ENCODE peak calls at places on chromosomes 12 and 14, in six cellular contexts. L is brain microvascular endothelial cell, Y is colonic mucosa, A is right lobe of liver, W is GM10248, N is Peyer's patch. R is an unnamed sample.

GRCh38 chr12:13387074-13387473 is 190.5 kb downstream of the EMP1 start:
- DNase-seq in L (no peak), Y (peak; percentile 65), A (no peak), W (no peak), N (no peak), R (no peak)

GRCh38 chr14:95353664-95354063 is 34.0 kb upstream of the CLMN start:
- DNase-seq in L (no peak), Y (peak; percentile 13), A (no peak), W (no peak), N (no peak), R (no peak)

GRCh38 chr12:128133321-128134050 is 133.5 kb upstream of the TMEM132C start:
- DNase-seq in L (no peak), Y (no peak), A (no peak), W (no peak), N (no peak), R (no peak)

GRCh38 chr14:20627337-20628032 is 14.0 kb downstream of the OR6S1 start:
- DNase-seq in L (no peak), Y (no peak), A (no peak), W (no peak), N (no peak), R (no peak)

GRCh38 chr12:88884600-88884999 is 304.3 kb upstream of the KITLG start:
- DNase-seq in L (no peak), Y (no peak), A (no peak), W (peak; percentile 7), N (no peak), R (peak; percentile 11)

GRCh38 chr12:27619308-27619707 is 76.9 kb upstream of the REP15 start:
- DNase-seq in L (peak; percentile 83), Y (no peak), A (no peak), W (no peak), N (no peak), R (no peak)

GRCh38 chr12:111451649-111452129 is 46.0 kb downstream of the SH2B3 start:
- DNase-seq in L (no peak), Y (no peak), A (no peak), W (peak; percentile 54), N (no peak), R (peak; percentile 42)

GRCh38 chr14:89899917-89900680 is 54.4 kb downstream of the EFCAB11 start:
- DNase-seq in L (no peak), Y (no peak), A (no peak), W (peak; percentile 17), N (no peak), R (peak; percentile 42)

GRCh38 chr14:60093606-60094005 is 1.9 kb downstream of the PCNX4 start:
- DNase-seq in L (no peak), Y (no peak), A (no peak), W (no peak), N (no peak), R (no peak)

GRCh38 chr14:101102875-101103274 is 199.4 kb upstream of the RTL1 start:
- DNase-seq in L (no peak), Y (peak; percentile 9), A (no peak), W (peak; percentile 15), N (peak; percentile 9), R (no peak)

GRCh38 chr14:95885866-95886265 is 9.2 kb downstream of the TUNAR start:
- DNase-seq in L (no peak), Y (no peak), A (no peak), W (no peak), N (no peak), R (no peak)

GRCh38 chr12:6968426-6968825 is 2.0 kb downstream of the PHB2 start:
- DNase-seq in L (no peak), Y (no peak), A (no peak), W (no peak), N (no peak), R (no peak)

GRCh38 chr12:47797432-47797831 is 22.3 kb downstream of the HDAC7 start:
- DNase-seq in L (no peak), Y (no peak), A (peak; percentile 63), W (peak; percentile 74), N (peak; percentile 68), R (peak; percentile 84)

GRCh38 chr12:9776795-9777194 is 16.1 kb upstream of the CD69 start:
- DNase-seq in L (no peak), Y (no peak), A (no peak), W (no peak), N (no peak), R (no peak)

GRCh38 chr14:26394114-26394855 is 203.5 kb downstream of the NOVA1 start:
- DNase-seq in L (no peak), Y (no peak), A (peak; percentile 58), W (no peak), N (no peak), R (no peak)

GRCh38 chr14:95285566-95285965 is 34.1 kb downstream of the CLMN start:
- DNase-seq in L (no peak), Y (no peak), A (no peak), W (no peak), N (no peak), R (no peak)

GRCh38 chr14:23055621-23056256 is 1.6 kb downstream of the CDH24 start:
- DNase-seq in L (no peak), Y (no peak), A (no peak), W (peak; percentile 39), N (no peak), R (no peak)

GRCh38 chr14:63725786-63726185 is 2.1 kb downstream of the SGPP1 start:
- DNase-seq in L (no peak), Y (no peak), A (no peak), W (no peak), N (no peak), R (no peak)

GRCh38 chr14:99254391-99255009 is 17.5 kb downstream of the BCL11B start:
- DNase-seq in L (no peak), Y (no peak), A (no peak), W (no peak), N (peak; percentile 40), R (no peak)

GRCh38 chr12:1918081-1918874 is at the start of gene CACNA2D4:
- DNase-seq in L (no peak), Y (peak; percentile 15), A (no peak), W (peak; percentile 14), N (peak; percentile 44), R (peak; percentile 12)

GRCh38 chr12:59737725-59738463 is 142.1 kb downstream of the SLC16A7 start:
- DNase-seq in L (peak; percentile 11), Y (no peak), A (no peak), W (no peak), N (no peak), R (no peak)

GRCh38 chr14:65132855-65133254 is 30.5 kb upstream of the MAX start:
- DNase-seq in L (no peak), Y (peak; percentile 61), A (no peak), W (no peak), N (peak; percentile 83), R (no peak)

GRCh38 chr14:33566082-33566481 is 384.8 kb downstream of the EGLN3 start:
- DNase-seq in L (no peak), Y (no peak), A (no peak), W (no peak), N (no peak), R (no peak)

GRCh38 chr12:108611884-108612415 is 14.1 kb upstream of the TMEM119 start:
- DNase-seq in L (peak; percentile 71), Y (no peak), A (no peak), W (no peak), N (peak; percentile 69), R (no peak)

GRCh38 chr12:25583545-25583944 is 30.5 kb upstream of the LMNTD1 start:
- DNase-seq in L (peak; percentile 12), Y (no peak), A (no peak), W (no peak), N (no peak), R (no peak)
- TF ChIP-seq CTCF in L (peak; percentile 49), Y (no peak), A (peak; percentile 34), W (no peak), N (no peak), R (no peak)

GRCh38 chr12:87661770-87662402 is 367.3 kb downstream of the C12orf50 start:
- DNase-seq in L (no peak), Y (no peak), A (no peak), W (no peak), N (no peak), R (no peak)

GRCh38 chr12:87670448-87670847 is 358.8 kb downstream of the C12orf50 start:
- DNase-seq in L (no peak), Y (no peak), A (no peak), W (no peak), N (no peak), R (no peak)

GRCh38 chr12:87671757-87672156 is 357.4 kb downstream of the C12orf50 start:
- DNase-seq in L (no peak), Y (no peak), A (no peak), W (no peak), N (no peak), R (no peak)

DNA sequence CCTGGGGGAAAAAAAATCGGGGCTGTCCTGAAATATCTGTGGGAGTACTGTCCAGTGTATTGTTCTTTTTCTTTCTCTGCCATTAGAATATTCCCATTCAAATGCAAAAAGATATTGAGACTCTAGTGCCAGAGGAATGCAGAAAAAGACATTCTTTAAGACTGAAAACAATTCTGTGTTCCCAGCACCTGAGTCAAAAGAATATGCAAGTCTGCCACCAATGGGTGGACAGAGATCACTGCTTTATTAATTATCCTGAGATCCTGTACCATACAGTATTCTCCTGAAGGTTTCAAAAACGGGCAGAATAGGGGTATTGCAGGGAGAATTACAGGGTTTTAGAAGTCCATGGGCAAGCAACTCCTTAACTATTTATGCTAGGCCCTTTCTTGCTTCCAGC is 361.8 kb downstream of the C12orf50 start:
- DNase-seq in L (peak; percentile 40), Y (no peak), A (no peak), W (no peak), N (no peak), R (no peak)
- TF ChIP-seq CTCF in L (peak; percentile 43), Y (no peak), A (peak; percentile 33), W (peak; percentile 31), N (peak; percentile 49), R (no peak)

GRCh38 chr12:46244997-46245396 is 23.8 kb downstream of the SLC38A1 start:
- DNase-seq in L (no peak), Y (no peak), A (no peak), W (no peak), N (no peak), R (no peak)
- TF ChIP-seq CTCF in L (no peak), Y (no peak), A (no peak), W (no peak), N (no peak), R (no peak)

GRCh38 chr12:42770261-42770660 is 180.7 kb upstream of the PRICKLE1 start:
- DNase-seq in L (no peak), Y (no peak), A (no peak), W (no peak), N (no peak), R (no peak)

GRCh38 chr12:42767998-42768397 is 178.5 kb upstream of the PRICKLE1 start:
- DNase-seq in L (no peak), Y (no peak), A (no peak), W (no peak), N (no peak), R (no peak)

GRCh38 chr12:42767326-42767954 is 177.9 kb upstream of the PRICKLE1 start:
- DNase-seq in L (no peak), Y (no peak), A (no peak), W (no peak), N (no peak), R (no peak)

GRCh38 chr12:42766754-42767153 is 177.2 kb upstream of the PRICKLE1 start:
- DNase-seq in L (no peak), Y (no peak), A (no peak), W (no peak), N (no peak), R (no peak)

GRCh38 chr12:42769455-42769854 is 179.9 kb upstream of the PRICKLE1 start:
- DNase-seq in L (no peak), Y (no peak), A (no peak), W (no peak), N (no peak), R (no peak)
- TF ChIP-seq CTCF in L (no peak), Y (no peak), A (no peak), W (no peak), N (no peak), R (no peak)

GRCh38 chr14:105012171-105012985 is 8.5 kb downstream of the CDCA4 start:
- DNase-seq in L (no peak), Y (no peak), A (no peak), W (peak; percentile 6), N (peak; percentile 61), R (no peak)
- TF ChIP-seq CTCF in L (peak; percentile 57), Y (peak; percentile 38), A (no peak), W (no peak), N (peak; percentile 36), R (no peak)